ENCODE peak calls at places on chromosomes 7 and 10, in eight cellular contexts. One of them, this sample, is unnamed.

GRCh38 chr10:124744688-124745055 is 494 bp upstream of the FAM53B start:
- DNase-seq in NCI-H510A: no peak
- DNase-seq in Panc1: no peak
- DNase-seq in activated T-helper 1 cell treated with anti-CD3 and anti-CD28 coated beads, Interleukin-2, amount 50 U/mL, for 16 hours: no peak
- DNase-seq in T-helper 2 cell: no peak
- DNase-seq in LoVo: no peak
- DNase-seq in choroid plexus epithelial cell: peak; percentile 88
- DNase-seq in GM23248: peak; percentile 76
- DNase-seq in this sample: no peak

GRCh38 chr10:24721254-24722106 is 2.2 kb downstream of the ARHGAP21 start:
- DNase-seq in LoVo: peak; percentile 26
- DNase-seq in NCI-H510A: no peak
- DNase-seq in activated T-helper 1 cell treated with anti-CD3 and anti-CD28 coated beads, Interleukin-2, amount 50 U/mL, for 16 hours: no peak
- DNase-seq in GM23248: peak; percentile 53
- DNase-seq in T-helper 2 cell: no peak
- DNase-seq in choroid plexus epithelial cell: peak; percentile 20
- DNase-seq in Panc1: no peak
- DNase-seq in this sample: no peak

GRCh38 chr10:70594161-70594560 is 8.4 kb downstream of the PRF1 start:
- DNase-seq in LoVo: no peak
- DNase-seq in activated T-helper 1 cell treated with anti-CD3 and anti-CD28 coated beads, Interleukin-2, amount 50 U/mL, for 16 hours: no peak
- DNase-seq in Panc1: no peak
- DNase-seq in GM23248: no peak
- DNase-seq in T-helper 2 cell: no peak
- DNase-seq in choroid plexus epithelial cell: no peak
- DNase-seq in NCI-H510A: no peak
- DNase-seq in this sample: no peak

GRCh38 chr7:117555260-117555659 is 75.4 kb downstream of the CFTR start:
- DNase-seq in activated T-helper 1 cell treated with anti-CD3 and anti-CD28 coated beads, Interleukin-2, amount 50 U/mL, for 16 hours: no peak
- DNase-seq in Panc1: no peak
- DNase-seq in choroid plexus epithelial cell: no peak
- DNase-seq in GM23248: no peak
- DNase-seq in LoVo: no peak
- DNase-seq in NCI-H510A: no peak
- DNase-seq in T-helper 2 cell: no peak
- DNase-seq in this sample: no peak

GRCh38 chr10:108872854-108873253 is 1050.5 kb downstream of the XPNPEP1 start:
- DNase-seq in T-helper 2 cell: no peak
- DNase-seq in choroid plexus epithelial cell: no peak
- DNase-seq in GM23248: no peak
- DNase-seq in activated T-helper 1 cell treated with anti-CD3 and anti-CD28 coated beads, Interleukin-2, amount 50 U/mL, for 16 hours: no peak
- DNase-seq in LoVo: no peak
- DNase-seq in Panc1: no peak
- DNase-seq in NCI-H510A: no peak
- DNase-seq in this sample: no peak

GRCh38 chr10:95337354-95337753 is 46.6 kb upstream of the PDLIM1 start:
- DNase-seq in GM23248: no peak
- DNase-seq in NCI-H510A: no peak
- DNase-seq in T-helper 2 cell: no peak
- DNase-seq in choroid plexus epithelial cell: no peak
- DNase-seq in Panc1: no peak
- DNase-seq in LoVo: no peak
- DNase-seq in activated T-helper 1 cell treated with anti-CD3 and anti-CD28 coated beads, Interleukin-2, amount 50 U/mL, for 16 hours: no peak
- DNase-seq in this sample: no peak

GRCh38 chr10:116826803-116827202 is 22.5 kb upstream of the ENO4 start:
- DNase-seq in GM23248: peak; percentile 82
- DNase-seq in NCI-H510A: no peak
- DNase-seq in T-helper 2 cell: no peak
- DNase-seq in Panc1: no peak
- DNase-seq in LoVo: no peak
- DNase-seq in choroid plexus epithelial cell: peak; percentile 51
- DNase-seq in activated T-helper 1 cell treated with anti-CD3 and anti-CD28 coated beads, Interleukin-2, amount 50 U/mL, for 16 hours: no peak
- DNase-seq in this sample: no peak

GRCh38 chr10:54587973-54588372 is 213.1 kb downstream of the PCDH15 start:
- DNase-seq in choroid plexus epithelial cell: no peak
- DNase-seq in LoVo: no peak
- DNase-seq in Panc1: no peak
- DNase-seq in GM23248: no peak
- DNase-seq in T-helper 2 cell: no peak
- DNase-seq in activated T-helper 1 cell treated with anti-CD3 and anti-CD28 coated beads, Interleukin-2, amount 50 U/mL, for 16 hours: no peak
- DNase-seq in NCI-H510A: no peak
- DNase-seq in this sample: no peak

GRCh38 chr10:79088176-79088575 is 19.4 kb downstream of the ZMIZ1 start:
- DNase-seq in Panc1: no peak
- DNase-seq in choroid plexus epithelial cell: no peak
- DNase-seq in GM23248: no peak
- DNase-seq in LoVo: no peak
- DNase-seq in activated T-helper 1 cell treated with anti-CD3 and anti-CD28 coated beads, Interleukin-2, amount 50 U/mL, for 16 hours: no peak
- DNase-seq in T-helper 2 cell: no peak
- DNase-seq in NCI-H510A: peak; percentile 42
- DNase-seq in this sample: no peak

GRCh38 chr7:39338716-39339115 is 227.5 kb upstream of the YAE1 start:
- DNase-seq in choroid plexus epithelial cell: no peak
- DNase-seq in activated T-helper 1 cell treated with anti-CD3 and anti-CD28 coated beads, Interleukin-2, amount 50 U/mL, for 16 hours: no peak
- DNase-seq in GM23248: no peak
- DNase-seq in Panc1: no peak
- DNase-seq in LoVo: no peak
- DNase-seq in T-helper 2 cell: no peak
- DNase-seq in NCI-H510A: no peak
- DNase-seq in this sample: no peak

GRCh38 chr7:78473011-78473410 is 674.4 kb downstream of the PHTF2 start:
- DNase-seq in choroid plexus epithelial cell: no peak
- DNase-seq in NCI-H510A: no peak
- DNase-seq in Panc1: no peak
- DNase-seq in T-helper 2 cell: no peak
- DNase-seq in LoVo: no peak
- DNase-seq in GM23248: peak; percentile 60
- DNase-seq in activated T-helper 1 cell treated with anti-CD3 and anti-CD28 coated beads, Interleukin-2, amount 50 U/mL, for 16 hours: no peak
- DNase-seq in this sample: no peak

GRCh38 chr7:26525413-26526287 is 234.0 kb downstream of the SNX10 start:
- DNase-seq in activated T-helper 1 cell treated with anti-CD3 and anti-CD28 coated beads, Interleukin-2, amount 50 U/mL, for 16 hours: no peak
- DNase-seq in choroid plexus epithelial cell: no peak
- DNase-seq in NCI-H510A: peak; percentile 44
- DNase-seq in Panc1: no peak
- DNase-seq in LoVo: no peak
- DNase-seq in T-helper 2 cell: no peak
- DNase-seq in GM23248: no peak
- DNase-seq in this sample: no peak

GRCh38 chr7:147771344-147771743 is 819.2 kb upstream of the C7orf33 start:
- DNase-seq in GM23248: no peak
- DNase-seq in NCI-H510A: no peak
- DNase-seq in activated T-helper 1 cell treated with anti-CD3 and anti-CD28 coated beads, Interleukin-2, amount 50 U/mL, for 16 hours: no peak
- DNase-seq in LoVo: no peak
- DNase-seq in Panc1: no peak
- DNase-seq in choroid plexus epithelial cell: no peak
- DNase-seq in T-helper 2 cell: no peak
- DNase-seq in this sample: no peak

GRCh38 chr10:91797077-91797690 is 1.0 kb upstream of the TNKS2 start:
- DNase-seq in NCI-H510A: no peak
- DNase-seq in choroid plexus epithelial cell: no peak
- DNase-seq in T-helper 2 cell: no peak
- DNase-seq in LoVo: peak; percentile 2
- DNase-seq in Panc1: no peak
- DNase-seq in activated T-helper 1 cell treated with anti-CD3 and anti-CD28 coated beads, Interleukin-2, amount 50 U/mL, for 16 hours: no peak
- DNase-seq in GM23248: no peak
- DNase-seq in this sample: no peak

GRCh38 chr10:63889756-63890155 is 368.6 kb downstream of the REEP3 start:
- DNase-seq in activated T-helper 1 cell treated with anti-CD3 and anti-CD28 coated beads, Interleukin-2, amount 50 U/mL, for 16 hours: no peak
- DNase-seq in GM23248: no peak
- DNase-seq in NCI-H510A: no peak
- DNase-seq in LoVo: no peak
- DNase-seq in T-helper 2 cell: no peak
- DNase-seq in Panc1: no peak
- DNase-seq in choroid plexus epithelial cell: no peak
- DNase-seq in this sample: no peak

GRCh38 chr10:123069271-123069670 is 60.5 kb downstream of the ACADSB start:
- DNase-seq in GM23248: no peak
- DNase-seq in activated T-helper 1 cell treated with anti-CD3 and anti-CD28 coated beads, Interleukin-2, amount 50 U/mL, for 16 hours: no peak
- DNase-seq in T-helper 2 cell: no peak
- DNase-seq in choroid plexus epithelial cell: no peak
- DNase-seq in LoVo: no peak
- DNase-seq in Panc1: no peak
- DNase-seq in NCI-H510A: no peak
- DNase-seq in this sample: no peak

GRCh38 chr7:134866581-134866980 is 87.1 kb downstream of the CALD1 start:
- DNase-seq in LoVo: no peak
- DNase-seq in activated T-helper 1 cell treated with anti-CD3 and anti-CD28 coated beads, Interleukin-2, amount 50 U/mL, for 16 hours: no peak
- DNase-seq in NCI-H510A: no peak
- DNase-seq in choroid plexus epithelial cell: peak; percentile 77
- DNase-seq in Panc1: no peak
- DNase-seq in T-helper 2 cell: no peak
- DNase-seq in GM23248: peak; percentile 38
- DNase-seq in this sample: no peak

GRCh38 chr7:80637453-80637852 is 989 bp upstream of the CD36 start:
- DNase-seq in choroid plexus epithelial cell: no peak
- DNase-seq in LoVo: no peak
- DNase-seq in NCI-H510A: no peak
- DNase-seq in activated T-helper 1 cell treated with anti-CD3 and anti-CD28 coated beads, Interleukin-2, amount 50 U/mL, for 16 hours: no peak
- DNase-seq in GM23248: no peak
- DNase-seq in Panc1: no peak
- DNase-seq in T-helper 2 cell: no peak
- DNase-seq in this sample: no peak

GRCh38 chr7:26910221-26910620 is 45.8 kb upstream of the SKAP2 start:
- DNase-seq in LoVo: peak; percentile 53
- DNase-seq in NCI-H510A: no peak
- DNase-seq in activated T-helper 1 cell treated with anti-CD3 and anti-CD28 coated beads, Interleukin-2, amount 50 U/mL, for 16 hours: no peak
- DNase-seq in T-helper 2 cell: no peak
- DNase-seq in Panc1: peak; percentile 38
- DNase-seq in GM23248: peak; percentile 82
- DNase-seq in choroid plexus epithelial cell: peak; percentile 72
- DNase-seq in this sample: no peak

GRCh38 chr7:20438665-20439376 is 108.1 kb downstream of the ITGB8 start:
- DNase-seq in NCI-H510A: no peak
- DNase-seq in T-helper 2 cell: no peak
- DNase-seq in GM23248: no peak
- DNase-seq in choroid plexus epithelial cell: no peak
- DNase-seq in activated T-helper 1 cell treated with anti-CD3 and anti-CD28 coated beads, Interleukin-2, amount 50 U/mL, for 16 hours: no peak
- DNase-seq in Panc1: no peak
- DNase-seq in LoVo: no peak
- DNase-seq in this sample: no peak

GRCh38 chr10:20181408-20181807 is 365.2 kb downstream of the PLXDC2 start:
- DNase-seq in NCI-H510A: no peak
- DNase-seq in activated T-helper 1 cell treated with anti-CD3 and anti-CD28 coated beads, Interleukin-2, amount 50 U/mL, for 16 hours: no peak
- DNase-seq in choroid plexus epithelial cell: no peak
- DNase-seq in T-helper 2 cell: no peak
- DNase-seq in Panc1: no peak
- DNase-seq in LoVo: no peak
- DNase-seq in GM23248: no peak
- DNase-seq in this sample: no peak

GRCh38 chr7:156547884-156548561 is 92.6 kb upstream of the RNF32 start:
- DNase-seq in NCI-H510A: no peak
- DNase-seq in T-helper 2 cell: no peak
- DNase-seq in activated T-helper 1 cell treated with anti-CD3 and anti-CD28 coated beads, Interleukin-2, amount 50 U/mL, for 16 hours: no peak
- DNase-seq in Panc1: no peak
- DNase-seq in GM23248: no peak
- DNase-seq in LoVo: no peak
- DNase-seq in choroid plexus epithelial cell: no peak
- DNase-seq in this sample: no peak

GRCh38 chr10:29257106-29257783 is 31.6 kb upstream of the LYZL1 start:
- DNase-seq in NCI-H510A: no peak
- DNase-seq in activated T-helper 1 cell treated with anti-CD3 and anti-CD28 coated beads, Interleukin-2, amount 50 U/mL, for 16 hours: no peak
- DNase-seq in choroid plexus epithelial cell: peak; percentile 99
- DNase-seq in Panc1: no peak
- DNase-seq in GM23248: peak; percentile 87
- DNase-seq in T-helper 2 cell: no peak
- DNase-seq in LoVo: peak; percentile 72
- DNase-seq in this sample: no peak

GRCh38 chr10:46006219-46006618 is 24.2 kb downstream of the NCOA4 start:
- DNase-seq in GM23248: peak; percentile 88
- DNase-seq in LoVo: no peak
- DNase-seq in activated T-helper 1 cell treated with anti-CD3 and anti-CD28 coated beads, Interleukin-2, amount 50 U/mL, for 16 hours: no peak
- DNase-seq in T-helper 2 cell: no peak
- DNase-seq in NCI-H510A: no peak
- DNase-seq in choroid plexus epithelial cell: peak; percentile 66
- DNase-seq in Panc1: no peak
- DNase-seq in this sample: no peak

GRCh38 chr10:122264931-122265330 is 6.2 kb upstream of the BTBD16 start:
- DNase-seq in choroid plexus epithelial cell: no peak
- DNase-seq in Panc1: no peak
- DNase-seq in activated T-helper 1 cell treated with anti-CD3 and anti-CD28 coated beads, Interleukin-2, amount 50 U/mL, for 16 hours: no peak
- DNase-seq in NCI-H510A: no peak
- DNase-seq in T-helper 2 cell: no peak
- DNase-seq in LoVo: no peak
- DNase-seq in GM23248: no peak
- DNase-seq in this sample: no peak